ENCODE peak calls at places on chromosomes 3 and 15, in six cellular contexts. S is MG63, D is activated T-cell treated with anti-CD3 and anti-CD28 coated beads for 4 hours, R is Kasumi-1, A is EH, B is NCI-H1105. P is an unnamed sample.

GRCh38 chr3:194867270-194867983 is 181.7 kb downstream of the FAM43A start:
- DNase-seq in S (no peak), D (no peak), R (peak), A (peak), B (no peak), P (peak)

GRCh38 chr3:117998071-117998470 is 1036.6 kb downstream of the IGSF11 start:
- DNase-seq in S (peak), D (no peak), R (no peak), A (peak), B (no peak), P (no peak)

GRCh38 chr15:24916305-24917009 is 38.3 kb upstream of the SNRPN start:
- DNase-seq in S (no peak), D (no peak), R (no peak), A (no peak), B (no peak), P (no peak)

GRCh38 chr3:57746156-57747125 is 9.7 kb upstream of the SLMAP start:
- DNase-seq in S (no peak), D (no peak), R (no peak), A (no peak), B (no peak), P (no peak)

GRCh38 chr15:63191895-63192603 is 2.6 kb downstream of the RAB8B start:
- DNase-seq in S (no peak), D (peak), R (peak), A (no peak), B (no peak), P (no peak)

GRCh38 chr15:101474233-101474632 is 15.3 kb downstream of the PCSK6 start:
- DNase-seq in S (no peak), D (no peak), R (no peak), A (no peak), B (no peak), P (no peak)

GRCh38 chr3:131147534-131147933 is 120.9 kb downstream of the NEK11 start:
- DNase-seq in S (no peak), D (no peak), R (no peak), A (no peak), B (no peak), P (no peak)

GRCh38 chr3:157067114-157067513 is 92.8 kb downstream of the CCNL1 start:
- DNase-seq in S (no peak), D (no peak), R (no peak), A (no peak), B (no peak), P (no peak)

GRCh38 chr15:57611938-57612337 is 20.2 kb downstream of the MYZAP start:
- DNase-seq in S (peak), D (no peak), R (no peak), A (peak), B (no peak), P (peak)

GRCh38 chr3:43872901-43873300 is 182.2 kb downstream of the ABHD5 start:
- DNase-seq in S (peak), D (no peak), R (no peak), A (peak), B (no peak), P (no peak)

GRCh38 chr3:84881288-84881687 is 77.5 kb upstream of the CADM2 start:
- DNase-seq in S (no peak), D (no peak), R (no peak), A (no peak), B (no peak), P (no peak)

P was measured in hepatocyte.